ENCODE peak calls at places on chromosome 6, in ten cellular contexts. Q is GM12892, D is prostate gland, A is transverse colon, E is HCT116, M is sigmoid colon, Y is stomach, S is upper lobe of left lung, W is GM12891, O is breast epithelium. I is an unnamed sample.

GRCh38 chr6:107965746-107966145 is 7.7 kb upstream of the SEC63 start:
- DNase-seq in Q (no peak), D (no peak), A (no peak), E (no peak), M (no peak), Y (no peak), S (no peak), W (no peak), O (no peak), I (no peak)

GRCh38 chr6:159042003-159042823 is 2.6 kb downstream of the TAGAP start:
- DNase-seq in Q (no peak), D (peak), A (peak), E (peak), M (peak), Y (peak), S (no peak), W (no peak), O (peak), I (peak)

GRCh38 chr6:149334682-149335160 is 17.2 kb downstream of the TAB2 start:
- DNase-seq in Q (no peak), D (no peak), A (no peak), E (peak), M (no peak), Y (peak), S (no peak), W (no peak), O (no peak), I (no peak)

GRCh38 chr6:50654155-50654554 is 59.2 kb upstream of the TFAP2D start:
- DNase-seq in Q (no peak), D (no peak), A (no peak), E (no peak), M (no peak), Y (no peak), S (no peak), W (no peak), O (no peak), I (no peak)

GRCh38 chr6:24658573-24659511 is 7.9 kb downstream of the TDP2 start:
- DNase-seq in Q (no peak), D (no peak), A (peak), E (no peak), M (no peak), Y (no peak), S (no peak), W (no peak), O (no peak), I (no peak)

GRCh38 chr6:20572288-20572687 is 38.0 kb downstream of the CDKAL1 start:
- DNase-seq in Q (no peak), D (no peak), A (no peak), E (no peak), M (no peak), Y (no peak), S (no peak), W (no peak), O (no peak), I (no peak)

GRCh38 chr6:160238786-160239751 is 19.6 kb downstream of the SLC22A2 start:
- DNase-seq in Q (no peak), D (no peak), A (peak), E (no peak), M (no peak), Y (no peak), S (no peak), W (no peak), O (no peak), I (no peak)

GRCh38 chr6:14729186-14729871 is 516.5 kb upstream of the JARID2 start:
- DNase-seq in Q (no peak), D (no peak), A (no peak), E (no peak), M (no peak), Y (no peak), S (no peak), W (no peak), O (no peak), I (no peak)

GRCh38 chr6:159916237-159916636 is 25.4 kb downstream of the MAS1 start:
- DNase-seq in Q (no peak), D (no peak), A (no peak), E (no peak), M (no peak), Y (no peak), S (no peak), W (no peak), O (no peak), I (no peak)

GRCh38 chr6:140269766-140270165 is 895.3 kb upstream of the CITED2 start:
- DNase-seq in Q (no peak), D (no peak), A (no peak), E (no peak), M (no peak), Y (no peak), S (no peak), W (no peak), O (no peak), I (no peak)

GRCh38 chr6:33160728-33161323 is 31.4 kb downstream of the COL11A2 start:
- DNase-seq in Q (peak), D (peak), A (peak), E (peak), M (peak), Y (peak), S (no peak), W (peak), O (no peak), I (no peak)

GRCh38 chr6:111486921-111487320 is 3.9 kb upstream of the REV3L start:
- DNase-seq in Q (no peak), D (no peak), A (no peak), E (no peak), M (no peak), Y (no peak), S (no peak), W (no peak), O (no peak), I (no peak)

GRCh38 chr6:145015739-145016558 is 719.4 kb downstream of the EPM2A start:
- DNase-seq in Q (peak), D (no peak), A (no peak), E (peak), M (no peak), Y (no peak), S (no peak), W (peak), O (no peak), I (no peak)

GRCh38 chr6:146886587-146887446 is 288.0 kb downstream of the ADGB start:
- DNase-seq in Q (no peak), D (no peak), A (no peak), E (no peak), M (no peak), Y (no peak), S (no peak), W (no peak), O (no peak), I (no peak)

GRCh38 chr6:13217206-13217905 is 111.0 kb downstream of the TBC1D7 start:
- DNase-seq in Q (no peak), D (no peak), A (no peak), E (no peak), M (no peak), Y (no peak), S (no peak), W (no peak), O (no peak), I (no peak)

GRCh38 chr6:111995409-111995808 is 58.5 kb upstream of the CCN6 start:
- DNase-seq in Q (no peak), D (no peak), A (no peak), E (no peak), M (no peak), Y (no peak), S (no peak), W (no peak), O (no peak), I (no peak)

GRCh38 chr6:4973972-4974885 is 29.6 kb downstream of the RPP40 start:
- DNase-seq in Q (no peak), D (no peak), A (no peak), E (no peak), M (peak), Y (no peak), S (no peak), W (no peak), O (no peak), I (no peak)

GRCh38 chr6:154766288-154766687 is 33.1 kb downstream of the SCAF8 start:
- DNase-seq in Q (no peak), D (no peak), A (no peak), E (no peak), M (no peak), Y (no peak), S (no peak), W (no peak), O (no peak), I (no peak)

GRCh38 chr6:150343434-150343833 is 25.4 kb upstream of the IYD start:
- DNase-seq in Q (no peak), D (no peak), A (no peak), E (no peak), M (no peak), Y (no peak), S (no peak), W (no peak), O (no peak), I (no peak)

GRCh38 chr6:148109732-148110131 is 232.9 kb upstream of the SASH1 start:
- DNase-seq in Q (no peak), D (no peak), A (no peak), E (no peak), M (no peak), Y (no peak), S (no peak), W (no peak), O (no peak), I (no peak)

GRCh38 chr6:158322724-158323560 is 10.7 kb downstream of the TULP4 start:
- DNase-seq in Q (no peak), D (no peak), A (no peak), E (no peak), M (no peak), Y (no peak), S (no peak), W (no peak), O (no peak), I (no peak)

GRCh38 chr6:158131926-158132325 is 36.1 kb downstream of the SERAC1 start:
- DNase-seq in Q (peak), D (no peak), A (no peak), E (no peak), M (no peak), Y (no peak), S (no peak), W (peak), O (no peak), I (no peak)

GRCh38 chr6:166579234-166579575 is 7.3 kb downstream of the RAMACL start:
- DNase-seq in Q (no peak), D (no peak), A (no peak), E (no peak), M (no peak), Y (no peak), S (no peak), W (no peak), O (no peak), I (no peak)

GRCh38 chr6:111941686-111942330 is 68.6 kb upstream of the FYN start:
- DNase-seq in Q (no peak), D (no peak), A (no peak), E (no peak), M (no peak), Y (no peak), S (no peak), W (no peak), O (no peak), I (no peak)

GRCh38 chr6:129575378-129576118 is 134.4 kb downstream of the ARHGAP18 start:
- DNase-seq in Q (no peak), D (peak), A (no peak), E (peak), M (no peak), Y (no peak), S (no peak), W (no peak), O (no peak), I (no peak)

GRCh38 chr6:144007779-144008500 is at the start of gene PLAGL1:
- DNase-seq in Q (peak), D (peak), A (peak), E (peak), M (peak), Y (peak), S (peak), W (peak), O (no peak), I (peak)

GRCh38 chr6:113651120-113651519 is 206.0 kb upstream of the MARCKS start:
- DNase-seq in Q (no peak), D (no peak), A (peak), E (no peak), M (no peak), Y (no peak), S (no peak), W (no peak), O (no peak), I (no peak)

GRCh38 chr6:33776764-33777163 is 12.2 kb downstream of the LEMD2 start:
- DNase-seq in Q (no peak), D (no peak), A (no peak), E (no peak), M (no peak), Y (no peak), S (no peak), W (no peak), O (no peak), I (no peak)

GRCh38 chr6:90382760-90383159 is 86.1 kb upstream of the BACH2 start:
- DNase-seq in Q (no peak), D (no peak), A (no peak), E (no peak), M (no peak), Y (no peak), S (no peak), W (no peak), O (no peak), I (no peak)

GRCh38 chr6:25070547-25071366 is 135.0 kb upstream of the RIPOR2 start:
- DNase-seq in Q (peak), D (peak), A (peak), E (peak), M (peak), Y (peak), S (no peak), W (peak), O (peak), I (peak)

GRCh38 chr6:145815875-145816274 is 1.3 kb upstream of the FBXO30 start:
- DNase-seq in Q (peak), D (no peak), A (no peak), E (no peak), M (no peak), Y (no peak), S (no peak), W (no peak), O (no peak), I (no peak)

GRCh38 chr6:16406966-16407365 is 168.6 kb downstream of the GMPR start:
- DNase-seq in Q (no peak), D (no peak), A (no peak), E (no peak), M (no peak), Y (no peak), S (no peak), W (no peak), O (no peak), I (no peak)

GRCh38 chr6:34589140-34589539 is 33.0 kb upstream of the SPDEF start:
- DNase-seq in Q (no peak), D (no peak), A (no peak), E (no peak), M (peak), Y (no peak), S (no peak), W (no peak), O (no peak), I (no peak)

GRCh38 chr6:1321715-1322114 is 9.8 kb downstream of the FOXQ1 start:
- DNase-seq in Q (no peak), D (no peak), A (no peak), E (no peak), M (no peak), Y (no peak), S (no peak), W (no peak), O (no peak), I (no peak)
- TF ChIP-seq POLR2AphosphoS5 in Q (no peak), D (no peak), A (no peak), E (no peak), M (no peak), Y (no peak), S (no peak), W (no peak), O (no peak), I (no peak)

GRCh38 chr6:36195471-36196048 is 984 bp upstream of the BRPF3 start:
- DNase-seq in Q (no peak), D (no peak), A (no peak), E (no peak), M (no peak), Y (no peak), S (no peak), W (no peak), O (no peak), I (no peak)

GRCh38 chr6:36197739-36198221 is 1.2 kb downstream of the BRPF3 start:
- DNase-seq in Q (no peak), D (no peak), A (no peak), E (no peak), M (no peak), Y (no peak), S (peak), W (no peak), O (no peak), I (peak)

GRCh38 chr6:36198986-36199385 is 2.4 kb downstream of the BRPF3 start:
- DNase-seq in Q (no peak), D (no peak), A (no peak), E (no peak), M (no peak), Y (no peak), S (no peak), W (no peak), O (no peak), I (no peak)

GRCh38 chr6:36196880-36197548 is 470 bp downstream of the BRPF3 start:
- DNase-seq in Q (peak), D (peak), A (peak), E (peak), M (peak), Y (peak), S (peak), W (peak), O (peak), I (peak)

GRCh38 chr6:36196049-36196879 is at the start of gene BRPF3:
- DNase-seq in Q (peak), D (peak), A (peak), E (no peak), M (peak), Y (peak), S (peak), W (peak), O (peak), I (peak)
- TF ChIP-seq POLR2A in Q (no peak), D (no peak), A (peak), E (peak), M (no peak), Y (no peak), S (no peak), W (no peak), O (peak), I (no peak)

GRCh38 chr6:63598251-63599036 is 26.2 kb downstream of the LOC128125822 start:
- DNase-seq in Q (peak), D (peak), A (peak), E (peak), M (peak), Y (peak), S (no peak), W (peak), O (peak), I (peak)
- TF ChIP-seq POLR2AphosphoS5 in Q (no peak), D (peak), A (no peak), E (no peak), M (no peak), Y (no peak), S (no peak), W (no peak), O (no peak), I (no peak)

GRCh38 chr6:31728767-31729514 is at the start of gene DDAH2:
- DNase-seq in Q (no peak), D (no peak), A (peak), E (no peak), M (no peak), Y (no peak), S (peak), W (peak), O (no peak), I (peak)

GRCh38 chr6:31727717-31728671 is 1.1 kb downstream of the DDAH2 start:
- DNase-seq in Q (no peak), D (no peak), A (no peak), E (no peak), M (peak), Y (no peak), S (peak), W (no peak), O (no peak), I (peak)

GRCh38 chr6:31730631-31731086 is 1.6 kb upstream of the DDAH2 start:
- DNase-seq in Q (no peak), D (no peak), A (no peak), E (no peak), M (no peak), Y (no peak), S (no peak), W (no peak), O (no peak), I (peak)

GRCh38 chr6:31729979-31730630 is 1.0 kb upstream of the DDAH2 start:
- DNase-seq in Q (peak), D (peak), A (peak), E (peak), M (peak), Y (peak), S (peak), W (peak), O (peak), I (peak)

DNA sequence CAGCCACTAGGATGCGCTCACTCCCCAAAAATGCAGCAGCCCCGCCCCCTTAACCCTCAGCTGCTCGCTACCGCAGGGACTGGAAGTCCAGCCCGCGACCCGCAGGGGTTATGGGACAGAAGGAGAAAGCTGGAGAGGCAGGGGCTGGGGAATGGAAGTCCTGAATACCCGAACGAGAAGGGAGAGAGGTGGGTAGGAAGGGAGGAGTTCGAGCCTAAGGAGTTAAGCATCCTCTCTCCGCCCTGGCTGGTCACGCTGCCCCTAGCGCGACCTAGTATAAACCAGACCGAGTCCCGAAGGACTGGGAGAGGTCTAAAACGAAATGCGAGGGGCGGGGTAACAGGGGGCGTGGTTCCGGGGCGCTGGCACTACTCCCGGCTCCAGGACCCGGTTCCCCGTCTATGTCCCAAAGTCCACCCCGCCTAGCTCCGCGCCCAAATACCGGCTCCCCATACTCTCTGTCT is 448 bp upstream of the DDAH2 start:
- DNase-seq in Q (peak), D (peak), A (peak), E (peak), M (peak), Y (peak), S (peak), W (peak), O (peak), I (peak)
- TF ChIP-seq POLR2A in Q (peak), D (peak), A (peak), E (no peak), M (peak), Y (no peak), S (no peak), W (peak), O (peak), I (no peak)

GRCh38 chr6:3456794-3457709 is at the start of gene SLC22A23:
- DNase-seq in Q (peak), D (peak), A (peak), E (peak), M (peak), Y (peak), S (peak), W (peak), O (peak), I (peak)

GRCh38 chr6:3456395-3456767 is 469 bp downstream of the SLC22A23 start:
- DNase-seq in Q (peak), D (no peak), A (no peak), E (no peak), M (no peak), Y (no peak), S (no peak), W (peak), O (no peak), I (no peak)

GRCh38 chr6:3454206-3455016 is 2.4 kb downstream of the SLC22A23 start:
- DNase-seq in Q (no peak), D (no peak), A (no peak), E (no peak), M (no peak), Y (no peak), S (no peak), W (no peak), O (no peak), I (no peak)

GRCh38 chr6:3455121-3455489 is 1.7 kb downstream of the SLC22A23 start:
- DNase-seq in Q (no peak), D (peak), A (peak), E (no peak), M (no peak), Y (peak), S (no peak), W (no peak), O (no peak), I (no peak)

DNA sequence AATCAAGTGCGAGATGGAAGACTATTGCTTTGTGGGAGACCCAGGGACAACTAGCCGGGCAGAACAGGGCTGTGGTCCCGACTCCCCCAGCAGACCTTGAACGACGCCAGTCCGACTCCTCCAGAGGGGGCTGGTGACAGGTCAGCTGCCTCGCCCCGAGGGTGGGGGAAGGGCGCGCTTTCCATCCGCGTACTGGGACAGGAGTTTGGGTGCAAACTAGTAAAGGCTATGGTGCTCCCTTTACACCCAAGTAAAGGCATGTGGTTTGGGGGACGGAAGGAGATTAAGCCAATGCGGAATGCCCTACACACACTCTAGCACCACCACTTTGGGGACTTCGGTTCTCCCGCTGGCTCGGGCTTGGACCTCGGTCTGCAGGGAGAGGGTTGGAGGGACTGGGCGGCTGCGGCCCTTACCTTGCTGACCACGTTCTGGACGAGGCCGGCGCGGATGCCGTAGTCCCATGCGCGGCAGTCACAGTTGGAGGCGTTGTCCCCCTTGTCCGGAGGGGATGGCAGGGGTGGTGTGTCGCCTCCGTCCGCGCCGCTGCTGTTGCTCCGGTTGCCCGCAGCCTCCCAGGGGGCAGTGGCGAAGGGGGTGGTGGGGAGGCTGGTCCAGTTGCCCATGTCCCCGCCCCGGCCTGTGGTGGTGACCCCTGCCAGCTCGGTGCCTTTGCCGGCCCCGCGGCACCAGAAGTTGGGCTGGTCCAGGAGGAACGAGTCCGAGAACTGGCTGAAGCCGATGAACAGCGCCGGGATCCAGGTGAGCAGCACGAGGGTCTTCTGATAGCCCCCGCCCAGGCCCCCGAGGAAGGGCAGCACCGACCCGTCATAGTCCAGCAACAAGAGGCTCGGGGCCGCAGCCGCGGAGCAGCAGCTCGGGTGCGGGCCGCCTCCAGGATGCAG is 1.1 kb downstream of the SLC22A23 start:
- DNase-seq in Q (peak), D (peak), A (peak), E (no peak), M (peak), Y (peak), S (peak), W (no peak), O (no peak), I (no peak)
- TF ChIP-seq POLR2AphosphoS5 in Q (no peak), D (no peak), A (no peak), E (no peak), M (no peak), Y (no peak), S (no peak), W (no peak), O (no peak), I (no peak)

GRCh38 chr6:85593438-85594196 is at the start of gene SNX14:
- DNase-seq in Q (peak), D (peak), A (peak), E (peak), M (peak), Y (peak), S (peak), W (peak), O (peak), I (peak)
- TF ChIP-seq POLR2A in Q (peak), D (peak), A (peak), E (peak), M (peak), Y (peak), S (peak), W (peak), O (no peak), I (peak)